ENCODE peak calls at places on chromosome 16, in six cellular contexts. D, K, S, H, Y and Q are unnamed samples.

GRCh38 chr16:27406729-27407128 is 4.8 kb downstream of the IL21R start:
- DNase-seq in D (no peak), K (no peak), S (no peak), H (no peak), Y (no peak), Q (no peak)

GRCh38 chr16:53504161-53504663 is 1.2 kb upstream of the AKTIP start:
- DNase-seq in D (no peak), K (no peak), S (no peak), H (no peak), Y (no peak), Q (peak)

GRCh38 chr16:23739516-23739915 is 15.3 kb upstream of the CHP2 start:
- DNase-seq in D (no peak), K (no peak), S (no peak), H (no peak), Y (no peak), Q (no peak)

GRCh38 chr16:66750279-66751134 is 902 bp downstream of the DYNC1LI2 start:
- DNase-seq in D (no peak), K (no peak), S (no peak), H (no peak), Y (no peak), Q (no peak)

GRCh38 chr16:7839568-7839967 is 506.9 kb downstream of the RBFOX1 start:
- DNase-seq in D (no peak), K (no peak), S (no peak), H (no peak), Y (no peak), Q (no peak)

GRCh38 chr16:85437161-85438052 is 175.7 kb upstream of the GSE1 start:
- DNase-seq in D (no peak), K (no peak), S (no peak), H (peak), Y (no peak), Q (no peak)

GRCh38 chr16:75733305-75734141 is 7.2 kb upstream of the CPHXL start:
- DNase-seq in D (peak), K (no peak), S (peak), H (no peak), Y (no peak), Q (peak)

GRCh38 chr16:67857547-67858233 is 10.2 kb upstream of the CENPT start:
- DNase-seq in D (peak), K (peak), S (peak), H (peak), Y (peak), Q (peak)

GRCh38 chr16:85403693-85404092 is 209.4 kb upstream of the GSE1 start:
- DNase-seq in D (no peak), K (no peak), S (no peak), H (no peak), Y (no peak), Q (no peak)

GRCh38 chr16:54926166-54926838 is 4.4 kb upstream of the IRX5 start:
- DNase-seq in D (no peak), K (no peak), S (peak), H (peak), Y (no peak), Q (no peak)

GRCh38 chr16:17205279-17206139 is 265.3 kb downstream of the XYLT1 start:
- DNase-seq in D (peak), K (peak), S (no peak), H (no peak), Y (peak), Q (peak)

GRCh38 chr16:24851700-24852099 is 5.9 kb downstream of the SLC5A11 start:
- DNase-seq in D (no peak), K (no peak), S (no peak), H (peak), Y (no peak), Q (peak)

GRCh38 chr16:52929478-52929877 is 123.2 kb downstream of the CHD9NB start:
- DNase-seq in D (no peak), K (no peak), S (no peak), H (no peak), Y (no peak), Q (no peak)

GRCh38 chr16:3922241-3922640 is 41.7 kb upstream of the CREBBP start:
- DNase-seq in D (no peak), K (no peak), S (no peak), H (no peak), Y (peak), Q (no peak)

GRCh38 chr16:21277045-21277926 is 804 bp downstream of the CRYM start:
- DNase-seq in D (no peak), K (no peak), S (no peak), H (no peak), Y (no peak), Q (no peak)

GRCh38 chr16:81745704-81746558 is 33.2 kb upstream of the PLCG2 start:
- DNase-seq in D (no peak), K (peak), S (no peak), H (peak), Y (no peak), Q (peak)

GRCh38 chr16:20348365-20349185 is 3.9 kb downstream of the UMOD start:
- DNase-seq in D (no peak), K (peak), S (no peak), H (no peak), Y (no peak), Q (no peak)

GRCh38 chr16:67215690-67216089 is 11.2 kb upstream of the TMEM208 start:
- DNase-seq in D (no peak), K (peak), S (no peak), H (no peak), Y (no peak), Q (no peak)

GRCh38 chr16:81405702-81406113 is 38.9 kb upstream of the CMIP start:
- DNase-seq in D (peak), K (peak), S (peak), H (peak), Y (no peak), Q (peak)

GRCh38 chr16:54284319-54284930 is 2.2 kb downstream of the IRX3 start:
- DNase-seq in D (no peak), K (peak), S (no peak), H (peak), Y (no peak), Q (peak)

DNA sequence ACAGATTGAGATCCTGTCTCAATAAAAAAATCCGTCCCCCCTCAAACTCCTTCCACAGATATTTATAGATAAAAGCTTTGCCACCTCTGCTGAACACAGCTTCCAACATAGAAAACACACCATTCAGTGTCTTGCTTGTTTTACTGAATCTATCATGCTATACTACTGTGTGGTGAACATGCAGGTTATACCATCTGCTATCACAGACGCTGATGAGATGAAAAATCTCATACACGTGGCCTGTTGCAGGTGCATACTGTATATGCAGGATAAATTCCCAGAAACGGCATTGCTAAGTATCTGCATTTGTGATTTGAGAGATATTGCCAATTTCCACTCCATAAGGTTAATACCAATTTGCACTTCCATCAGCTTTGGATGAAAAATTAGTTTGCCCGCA is 30.4 kb upstream of the IL34 start:
- DNase-seq in D (no peak), K (no peak), S (no peak), H (no peak), Y (no peak), Q (no peak)
- H3K4me3 ChIP-seq in D (no peak), K (no peak), S (no peak), H (no peak), Y (no peak), Q (no peak)

GRCh38 chr16:88700636-88701482 is 5.3 kb downstream of the RNF166 start:
- DNase-seq in D (no peak), K (no peak), S (peak), H (peak), Y (no peak), Q (peak)
- H3K4me3 ChIP-seq in D (no peak), K (no peak), S (no peak), H (no peak), Y (no peak), Q (peak)

GRCh38 chr16:50368410-50369132 is at the start of gene BRD7:
- DNase-seq in D (no peak), K (peak), S (peak), H (peak), Y (no peak), Q (peak)

GRCh38 chr16:50369133-50369804 is 481 bp upstream of the BRD7 start:
- DNase-seq in D (no peak), K (no peak), S (no peak), H (no peak), Y (no peak), Q (no peak)

GRCh38 chr16:50367777-50368409 is 895 bp downstream of the BRD7 start:
- DNase-seq in D (no peak), K (no peak), S (no peak), H (peak), Y (no peak), Q (no peak)

GRCh38 chr16:50363656-50364055 is 5.1 kb downstream of the BRD7 start:
- DNase-seq in D (no peak), K (no peak), S (no peak), H (no peak), Y (no peak), Q (no peak)

GRCh38 chr16:50366126-50366525 is 2.7 kb downstream of the BRD7 start:
- DNase-seq in D (no peak), K (no peak), S (no peak), H (no peak), Y (no peak), Q (no peak)
- H3K4me3 ChIP-seq in D (no peak), K (no peak), S (no peak), H (no peak), Y (no peak), Q (no peak)

GRCh38 chr16:65644821-65645220 is 523.0 kb upstream of the CDH11 start:
- DNase-seq in D (no peak), K (no peak), S (no peak), H (no peak), Y (no peak), Q (no peak)
- H3K4me3 ChIP-seq in D (no peak), K (no peak), S (no peak), H (no peak), Y (no peak), Q (no peak)

GRCh38 chr16:56631832-56632159 is 663 bp upstream of the MT1M start:
- DNase-seq in D (no peak), K (no peak), S (no peak), H (no peak), Y (no peak), Q (no peak)
- H3K4me3 ChIP-seq in D (peak), K (peak), S (peak), H (peak), Y (no peak), Q (no peak)

GRCh38 chr16:50202926-50203624 is 50.0 kb downstream of the TENT4B start:
- DNase-seq in D (peak), K (no peak), S (peak), H (peak), Y (no peak), Q (peak)
- H3K4me3 ChIP-seq in D (peak), K (no peak), S (peak), H (no peak), Y (no peak), Q (peak)

GRCh38 chr16:527015-527903 is at the start of gene CAPN15:
- DNase-seq in D (no peak), K (peak), S (peak), H (peak), Y (peak), Q (peak)

GRCh38 chr16:528111-529011 is 849 bp downstream of the CAPN15 start:
- DNase-seq in D (no peak), K (peak), S (no peak), H (peak), Y (no peak), Q (peak)

GRCh38 chr16:530111-530817 is 2.8 kb downstream of the CAPN15 start:
- DNase-seq in D (no peak), K (no peak), S (no peak), H (no peak), Y (no peak), Q (no peak)

GRCh38 chr16:531494-532125 is 4.1 kb downstream of the CAPN15 start:
- DNase-seq in D (no peak), K (no peak), S (no peak), H (no peak), Y (no peak), Q (no peak)

GRCh38 chr16:529012-529575 is 1.6 kb downstream of the CAPN15 start:
- DNase-seq in D (no peak), K (no peak), S (no peak), H (no peak), Y (no peak), Q (no peak)
- H3K4me3 ChIP-seq in D (peak), K (peak), S (peak), H (peak), Y (peak), Q (peak)